ENCODE peak calls at places on chromosomes 3 and 15, in seven cellular contexts. P is IMR-90, V is HCT116, I is esophagus muscularis mucosa, R is endothelial cell of umbilical vein, K is H1, T is body of pancreas. H is an unnamed sample.

GRCh38 chr3:20930034-20930433 is 744.0 kb upstream of the SGO1 start:
- DNase-seq in R (peak; percentile 5), P (no peak), I (no peak), V (no peak), T (peak; percentile 10), K (no peak), H (no peak)

GRCh38 chr15:100340721-100341661 is 784 bp downstream of the ADAMTS17 start:
- DNase-seq in R (no peak), P (no peak), K (no peak), V (no peak), I (no peak), T (peak; percentile 43), H (no peak)

GRCh38 chr3:51975857-51976549 is 1.1 kb downstream of the ABHD14A start:
- DNase-seq in R (peak; percentile 65), K (peak; percentile 80), V (no peak), P (peak; percentile 64), T (peak; percentile 77), I (no peak), H (no peak)

GRCh38 chr15:31338879-31339557 is 12.4 kb downstream of the KLF13 start:
- DNase-seq in V (no peak), T (peak; percentile 89), P (peak; percentile 79), K (no peak), I (no peak), R (peak; percentile 38), H (no peak)

GRCh38 chr15:76393614-76394013 is 57.0 kb downstream of the ISL2 start:
- DNase-seq in P (peak; percentile 16), K (no peak), I (no peak), T (no peak), V (no peak), R (peak; percentile 19), H (no peak)

GRCh38 chr15:36323607-36324006 is 255.8 kb upstream of the CDIN1 start:
- DNase-seq in V (no peak), P (no peak), T (no peak), R (no peak), I (no peak), K (no peak), H (no peak)

GRCh38 chr3:51371943-51372557 is 13.0 kb upstream of the MANF start:
- DNase-seq in P (peak; percentile 76), R (peak; percentile 71), V (peak; percentile 51), I (no peak), K (peak; percentile 73), T (peak; percentile 51), H (peak; percentile 56)

GRCh38 chr15:91192285-91193058 is 92.4 kb downstream of the SV2B start:
- DNase-seq in P (no peak), K (no peak), R (no peak), I (no peak), T (no peak), V (no peak), H (no peak)

GRCh38 chr3:171494457-171495109 is 34.4 kb upstream of the TNIK start:
- DNase-seq in K (no peak), R (no peak), V (no peak), T (no peak), I (no peak), P (no peak), H (no peak)

GRCh38 chr15:90681480-90681879 is 35.7 kb upstream of the BLM start:
- DNase-seq in I (no peak), R (peak; percentile 28), T (no peak), V (no peak), P (peak; percentile 93), K (no peak), H (no peak)

GRCh38 chr15:93028111-93028631 is 60.8 kb downstream of the RGMA start:
- DNase-seq in V (no peak), T (no peak), R (no peak), P (no peak), I (no peak), K (no peak), H (no peak)

GRCh38 chr3:55989351-55989750 is 478.9 kb downstream of the ERC2 start:
- DNase-seq in R (no peak), I (no peak), T (no peak), K (no peak), P (no peak), V (no peak), H (no peak)

GRCh38 chr15:62066663-62067447 is at the start of gene C2CD4A:
- DNase-seq in P (peak; percentile 42), T (peak; percentile 97), R (peak; percentile 81), I (no peak), V (peak; percentile 70), K (peak; percentile 87), H (peak; percentile 88)

GRCh38 chr3:28134198-28134597 is 107.2 kb upstream of the CMC1 start:
- DNase-seq in T (no peak), I (no peak), K (no peak), V (no peak), R (no peak), P (no peak), H (no peak)

GRCh38 chr3:150344079-150344478 is 64.0 kb upstream of the TSC22D2 start:
- DNase-seq in P (no peak), K (no peak), I (no peak), T (no peak), R (no peak), V (no peak), H (no peak)

GRCh38 chr3:47855461-47856383 is 52.8 kb downstream of the DHX30 start:
- DNase-seq in K (no peak), T (no peak), P (no peak), R (no peak), V (no peak), I (no peak), H (no peak)

GRCh38 chr3:47852604-47853397 is 49.9 kb downstream of the DHX30 start:
- DNase-seq in K (no peak), P (no peak), T (no peak), R (no peak), V (no peak), I (no peak), H (no peak)

GRCh38 chr3:47854720-47855455 is 52.0 kb downstream of the DHX30 start:
- DNase-seq in R (no peak), I (no peak), T (no peak), K (no peak), V (no peak), P (no peak), H (no peak)

GRCh38 chr3:47851888-47852603 is 49.1 kb downstream of the DHX30 start:
- DNase-seq in R (no peak), I (no peak), P (no peak), T (no peak), V (no peak), K (no peak), H (no peak)

DNA sequence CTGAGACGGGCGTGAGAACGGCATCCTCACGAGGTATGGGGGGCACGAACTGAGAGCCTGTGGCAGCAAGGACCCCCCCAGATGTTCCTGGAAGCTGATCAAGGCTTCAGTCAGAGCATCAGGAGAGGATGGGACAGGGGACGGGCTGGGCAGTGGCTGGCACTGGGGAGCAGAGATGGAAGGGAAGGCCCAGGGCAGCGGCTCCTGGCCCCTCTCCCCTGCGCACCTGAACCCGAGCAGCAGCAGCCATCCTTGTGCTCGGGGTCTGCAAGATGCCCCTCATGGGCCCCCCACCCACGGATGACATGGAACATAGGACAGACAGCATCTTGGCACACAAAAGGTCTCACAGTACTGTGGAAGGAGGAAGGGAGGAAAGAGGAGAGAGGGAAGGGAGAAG is 51.3 kb downstream of the DHX30 start:
- DNase-seq in I (no peak), R (no peak), P (no peak), T (no peak), K (no peak), V (no peak), H (no peak)
- TF ChIP-seq POLR2A in I (no peak), R (no peak), P (no peak), T (no peak), K (no peak), V (no peak), H (no peak)

DNA sequence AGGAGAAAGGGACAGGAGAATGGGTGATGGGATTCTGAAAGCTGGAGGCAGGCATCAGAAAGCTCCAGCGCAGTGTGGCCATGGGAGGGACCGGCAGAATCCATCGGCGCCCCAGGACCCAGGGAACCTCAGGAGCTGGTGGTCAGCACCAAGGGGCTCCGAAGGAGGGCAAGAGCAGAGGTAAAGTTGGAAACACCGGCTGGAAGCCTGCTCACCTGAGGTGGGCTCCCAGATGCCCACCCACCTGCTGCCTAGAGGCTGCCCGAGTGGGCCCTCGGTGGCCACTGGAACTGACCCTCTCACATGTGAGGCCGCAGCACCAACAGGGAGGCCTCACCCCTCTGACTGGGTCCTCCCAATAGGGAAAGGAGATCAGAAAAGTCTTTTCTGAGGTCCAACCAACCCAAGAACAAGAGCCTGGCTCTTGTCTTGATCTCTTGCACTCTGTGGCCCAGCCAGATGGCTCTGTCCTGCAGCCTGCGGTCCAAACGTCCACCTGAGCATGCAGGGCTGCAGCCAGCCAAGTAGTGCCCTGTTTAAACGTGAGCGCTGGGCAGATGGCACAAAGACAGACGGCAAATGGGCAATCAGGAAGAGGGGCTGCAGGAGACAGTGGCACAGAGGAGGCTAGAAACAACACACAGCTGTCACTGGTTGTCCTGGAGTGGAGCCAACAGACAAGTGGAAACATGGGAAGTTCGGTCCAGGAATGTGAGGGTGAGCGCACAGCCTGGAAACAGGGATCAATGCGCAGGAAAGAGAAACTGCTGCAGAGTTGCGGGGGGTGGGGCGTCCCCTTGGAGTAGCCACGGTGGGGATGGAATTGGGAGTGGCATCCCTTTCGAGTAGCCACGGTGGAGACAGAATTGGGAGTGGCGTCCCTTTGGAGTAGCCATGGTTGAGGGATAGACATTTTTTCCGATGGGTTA is 10.5 kb upstream of the ZXDC start:
- DNase-seq in P (no peak), I (no peak), R (no peak), V (no peak), K (no peak), T (no peak), H (no peak)
- H3K9me3 ChIP-seq in P (no peaks in the 10 kb centered on the region), I (no peaks in the 10 kb centered on the region), R (no peaks in the 10 kb centered on the region), V (no peaks in the 10 kb centered on the region), K (no peaks in the 10 kb centered on the region), T (no peaks in the 10 kb centered on the region), H (no peaks in the 10 kb centered on the region)

DNA sequence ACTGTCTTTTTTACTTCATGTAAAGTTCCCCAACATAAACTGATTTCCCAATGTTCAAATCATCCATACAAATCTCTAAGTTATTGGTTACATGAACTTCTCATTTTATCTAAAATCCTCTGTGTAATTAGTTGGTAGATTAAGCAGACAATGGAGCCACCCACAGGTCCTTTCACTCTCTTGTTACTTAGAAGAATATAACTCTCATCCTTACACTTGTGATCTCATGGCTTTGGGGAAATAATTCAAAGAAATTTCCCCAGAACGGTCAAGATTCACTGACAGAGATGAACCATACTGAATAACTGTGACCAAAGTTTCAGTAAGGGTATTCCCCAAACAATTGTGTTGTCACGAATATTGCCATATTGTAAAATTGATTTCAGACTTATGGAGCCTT is 1102.6 kb upstream of the EPHA6 start:
- DNase-seq in T (no peak), R (no peak), V (no peak), P (no peak), I (no peak), K (no peak), H (no peak)
- H3K27ac ChIP-seq in T (no peak overlapping the region), R (no peak overlapping the region), V (no peak overlapping the region), P (no peak overlapping the region), I (no peak overlapping the region), K (no peak overlapping the region), H (no peak overlapping the region)

DNA sequence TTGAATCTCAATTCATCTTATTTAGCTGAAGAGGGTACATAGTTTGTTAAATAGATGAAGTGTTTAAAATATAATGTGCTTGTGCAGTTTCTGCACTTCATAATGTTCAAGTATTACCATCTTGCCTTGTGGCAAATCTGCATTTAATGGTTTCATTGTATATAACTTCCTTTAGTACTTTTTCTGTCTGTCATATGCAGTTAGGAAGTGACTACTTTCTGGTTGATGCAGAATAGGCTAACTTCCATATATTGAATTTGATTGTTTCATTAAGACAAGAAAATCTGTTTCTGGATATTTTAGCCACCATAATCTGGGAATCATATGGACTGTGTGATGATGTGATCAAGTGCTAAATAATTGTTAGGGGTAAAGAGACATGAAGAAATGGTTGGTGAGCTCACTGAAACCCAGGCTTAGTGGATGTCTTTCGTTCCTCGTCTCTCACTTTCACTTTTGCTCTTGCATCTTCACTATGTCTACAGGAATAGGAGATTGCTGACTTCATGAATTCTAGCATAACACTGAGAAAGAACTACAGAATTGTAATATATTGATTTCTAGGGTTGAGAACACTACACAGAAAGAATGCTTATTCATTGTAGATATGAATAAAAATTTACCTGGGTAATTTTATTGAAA is 3.5 kb upstream of the MNS1 start:
- DNase-seq in P (peak; percentile 9), T (no peak), V (no peak), R (peak; percentile 24), K (no peak), I (no peak), H (no peak)
- TF ChIP-seq POLR2A in P (no peak), T (no peak), V (no peak), R (no peak), K (no peak), I (no peak), H (no peak)

H was measured in prostate gland.